ENCODE peak calls at places on chromosomes 16 and 17, in ten cellular contexts. W is stimulated activated CD8-positive, alpha-beta memory T cell treated with anti-CD3 and anti-CD28 coated beads, Interleukin-7, amount 100 ng/mL, for 1 hour; K is activated naive CD4-positive, alpha-beta T cell treated with anti-CD3 and anti-CD28 coated beads, Interleukin-2, amount 10 ng/mL, durations not matched to agents 7 days and 5 days; T is left ventricle myocardium inferior; E is endothelial cell; A is EH; F is dermis blood vessel endothelial cell; J is heart left ventricle; I is T-cell; Y is NCI-H1105. C is an unnamed sample.
A peak's percentile ranks its signal among the peaks of the same experiment; 100 is the strongest.

GRCh38 chr17:81096741-81097133 is 61.8 kb downstream of the BAIAP2 start:
- DNase-seq in A (no peak), F (no peak), J (no peak), K (no peak), Y (no peak), W (no peak), T (no peak), I (no peak), E (no peak), C (no peak)

GRCh38 chr17:59330314-59330942 is 1.0 kb upstream of the YPEL2 start:
- DNase-seq in A (no peak), W (no peak), K (peak; percentile 34), T (peak; percentile 42), Y (no peak), J (peak; percentile 79), F (peak; percentile 91), I (no peak), E (peak; percentile 45), C (peak; percentile 80)

GRCh38 chr16:87499189-87499486 is 6.3 kb upstream of the ZCCHC14 start:
- DNase-seq in E (no peak), T (no peak), K (no peak), W (no peak), A (peak; percentile 87), Y (no peak), I (no peak), J (no peak), F (no peak), C (no peak)

GRCh38 chr17:74042241-74042640 is 161.2 kb upstream of the RPL38 start:
- DNase-seq in K (no peak), J (no peak), Y (no peak), F (no peak), W (no peak), I (no peak), T (no peak), A (no peak), E (no peak), C (no peak)

GRCh38 chr17:1965556-1966273 is 59.4 kb downstream of the RTN4RL1 start:
- DNase-seq in T (no peak), F (no peak), A (peak; percentile 75), J (no peak), E (no peak), I (no peak), Y (no peak), W (no peak), K (no peak), C (no peak)

GRCh38 chr16:85555549-85556455 is 57.3 kb upstream of the GSE1 start:
- DNase-seq in A (peak; percentile 58), E (peak; percentile 55), F (peak; percentile 40), T (peak; percentile 54), K (peak; percentile 63), I (peak; percentile 37), J (peak; percentile 69), Y (peak; percentile 61), W (no peak), C (peak; percentile 76)

GRCh38 chr17:53122966-53123365 is 699.8 kb upstream of the KIF2B start:
- DNase-seq in E (no peak), W (no peak), T (no peak), J (no peak), I (no peak), Y (no peak), A (no peak), F (no peak), K (no peak), C (no peak)

GRCh38 chr16:56198755-56199114 is 7.4 kb downstream of the GNAO1 start:
- DNase-seq in I (no peak), T (no peak), J (no peak), Y (no peak), E (no peak), A (no peak), K (no peak), W (no peak), F (no peak), C (no peak)

GRCh38 chr16:22195695-22196558 is 10.2 kb upstream of the EEF2K start:
- DNase-seq in I (peak; percentile 82), T (peak; percentile 89), K (peak; percentile 92), E (peak; percentile 88), W (peak; percentile 91), J (peak; percentile 90), F (peak; percentile 93), Y (peak; percentile 63), A (peak; percentile 92), C (peak; percentile 90)

GRCh38 chr17:82767041-82767754 is 15.3 kb downstream of the TBCD start:
- DNase-seq in F (peak; percentile 78), W (no peak), E (peak; percentile 67), Y (no peak), I (peak; percentile 37), K (peak; percentile 67), A (peak; percentile 49), J (no peak), T (no peak), C (peak; percentile 44)

GRCh38 chr16:15493416-15494181 is 59.2 kb downstream of the BMERB1 start:
- DNase-seq in F (peak; percentile 26), T (no peak), E (no peak), Y (no peak), A (peak; percentile 90), W (no peak), J (no peak), I (no peak), K (no peak), C (peak; percentile 27)

GRCh38 chr17:81251091-81251942 is 12.2 kb downstream of the NDUFAF8 start:
- DNase-seq in F (no peak), E (no peak), K (no peak), A (no peak), W (no peak), T (peak; percentile 56), Y (peak; percentile 95), I (no peak), J (peak; percentile 51), C (peak; percentile 87)

GRCh38 chr17:49277638-49278037 is 47.1 kb upstream of the PHOSPHO1 start:
- DNase-seq in Y (no peak), J (no peak), T (no peak), E (no peak), F (no peak), K (no peak), W (no peak), I (no peak), A (no peak), C (no peak)

GRCh38 chr16:3536271-3536671 is 35.5 kb downstream of the CLUAP1 start:
- DNase-seq in I (no peak), Y (no peak), J (no peak), A (peak; percentile 41), T (no peak), K (no peak), W (no peak), F (no peak), E (no peak), C (no peak)

GRCh38 chr17:14845562-14846335 is 419.4 kb downstream of the PMP22 start:
- DNase-seq in F (no peak), E (no peak), I (no peak), W (no peak), Y (peak; percentile 91), A (peak; percentile 45), T (no peak), K (no peak), J (no peak), C (no peak)

GRCh38 chr16:86806838-86807351 is 228.5 kb downstream of the FOXL1 start:
- DNase-seq in F (no peak), E (no peak), K (no peak), T (no peak), I (no peak), A (no peak), Y (no peak), W (no peak), J (no peak), C (no peak)

GRCh38 chr17:27236710-27237315 is 57.1 kb upstream of the WSB1 start:
- DNase-seq in I (peak; percentile 66), W (peak; percentile 68), Y (peak; percentile 7), K (peak; percentile 84), J (peak; percentile 62), T (peak; percentile 57), A (peak; percentile 71), E (peak; percentile 72), F (peak; percentile 92), C (peak; percentile 80)

GRCh38 chr17:43994272-43995149 is 9.9 kb upstream of the NAGS start:
- DNase-seq in K (peak; percentile 76), Y (no peak), T (peak; percentile 54), I (peak; percentile 65), F (peak; percentile 76), A (peak; percentile 68), E (peak; percentile 78), W (peak; percentile 36), J (peak; percentile 49), C (peak; percentile 25)

GRCh38 chr17:46795379-46795952 is 23.0 kb downstream of the WNT3 start:
- DNase-seq in I (no peak), K (no peak), Y (no peak), A (peak; percentile 39), J (no peak), T (no peak), F (no peak), E (no peak), W (no peak), C (no peak)

GRCh38 chr17:34252138-34252889 is 2.8 kb upstream of the CCL2 start:
- DNase-seq in E (no peak), T (peak; percentile 98), Y (no peak), I (no peak), K (no peak), F (peak; percentile 98), A (peak; percentile 99), J (peak; percentile 95), W (no peak), C (peak; percentile 85)

GRCh38 chr16:83606486-83607030 is 201.2 kb upstream of the HSBP1 start:
- DNase-seq in A (no peak), F (no peak), J (no peak), T (no peak), K (no peak), E (no peak), Y (no peak), I (no peak), W (no peak), C (no peak)

C was measured in Peyer's patch.